ENCODE peak calls at places on chromosomes 3 and 15, in nine cellular contexts. One of them, this sample, is unnamed.

GRCh38 chr3:55322649-55323048 is 164.5 kb downstream of the WNT5A start:
- DNase-seq in fibroblast of pulmonary artery: no peak
- DNase-seq in fibroblast of lung: peak
- DNase-seq in cardiac muscle cell: no peak
- DNase-seq in omental fat pad: no peak
- DNase-seq in body of pancreas: no peak
- DNase-seq in fibroblast of the aortic adventitia: peak
- DNase-seq in B cell: no peak
- DNase-seq in nephron progenitor cell: peak
- DNase-seq in this sample: no peak

GRCh38 chr3:98530676-98531075 is 1.1 kb upstream of the GPR15 start:
- DNase-seq in B cell: no peak
- DNase-seq in fibroblast of the aortic adventitia: no peak
- DNase-seq in cardiac muscle cell: no peak
- DNase-seq in nephron progenitor cell: no peak
- DNase-seq in omental fat pad: no peak
- DNase-seq in body of pancreas: no peak
- DNase-seq in fibroblast of lung: no peak
- DNase-seq in fibroblast of pulmonary artery: no peak
- DNase-seq in this sample: no peak

GRCh38 chr3:54547051-54547450 is 380.8 kb downstream of the LRTM1 start:
- DNase-seq in body of pancreas: no peak
- DNase-seq in nephron progenitor cell: no peak
- DNase-seq in fibroblast of pulmonary artery: no peak
- DNase-seq in omental fat pad: no peak
- DNase-seq in cardiac muscle cell: no peak
- DNase-seq in B cell: no peak
- DNase-seq in fibroblast of lung: no peak
- DNase-seq in fibroblast of the aortic adventitia: no peak
- DNase-seq in this sample: no peak

GRCh38 chr15:100918690-100919480 is at the start of gene LRRK1:
- DNase-seq in fibroblast of pulmonary artery: peak
- DNase-seq in omental fat pad: no peak
- DNase-seq in body of pancreas: peak
- DNase-seq in cardiac muscle cell: peak
- DNase-seq in fibroblast of the aortic adventitia: peak
- DNase-seq in B cell: peak
- DNase-seq in nephron progenitor cell: peak
- DNase-seq in fibroblast of lung: peak
- DNase-seq in this sample: no peak

GRCh38 chr3:140424726-140425125 is 253.1 kb upstream of the TRIM42 start:
- DNase-seq in nephron progenitor cell: no peak
- DNase-seq in cardiac muscle cell: no peak
- DNase-seq in body of pancreas: no peak
- DNase-seq in fibroblast of the aortic adventitia: no peak
- DNase-seq in omental fat pad: no peak
- DNase-seq in B cell: no peak
- DNase-seq in fibroblast of lung: peak
- DNase-seq in fibroblast of pulmonary artery: no peak
- DNase-seq in this sample: no peak

GRCh38 chr3:184160456-184160855 is 5.3 kb downstream of the DVL3 start:
- DNase-seq in fibroblast of lung: peak
- DNase-seq in omental fat pad: no peak
- DNase-seq in cardiac muscle cell: no peak
- DNase-seq in B cell: no peak
- DNase-seq in fibroblast of the aortic adventitia: peak
- DNase-seq in body of pancreas: no peak
- DNase-seq in fibroblast of pulmonary artery: peak
- DNase-seq in nephron progenitor cell: no peak
- DNase-seq in this sample: no peak

GRCh38 chr3:47000922-47001730 is 21.7 kb downstream of the NBEAL2 start:
- DNase-seq in fibroblast of the aortic adventitia: no peak
- DNase-seq in body of pancreas: no peak
- DNase-seq in nephron progenitor cell: no peak
- DNase-seq in fibroblast of pulmonary artery: no peak
- DNase-seq in omental fat pad: no peak
- DNase-seq in cardiac muscle cell: no peak
- DNase-seq in fibroblast of lung: no peak
- DNase-seq in B cell: no peak
- DNase-seq in this sample: no peak

GRCh38 chr3:47441796-47442551 is 33.8 kb downstream of the SCAP start:
- DNase-seq in fibroblast of lung: no peak
- DNase-seq in nephron progenitor cell: no peak
- DNase-seq in B cell: no peak
- DNase-seq in fibroblast of the aortic adventitia: no peak
- DNase-seq in fibroblast of pulmonary artery: no peak
- DNase-seq in omental fat pad: no peak
- DNase-seq in cardiac muscle cell: no peak
- DNase-seq in body of pancreas: no peak
- DNase-seq in this sample: no peak

GRCh38 chr3:188370081-188370830 is 216.3 kb downstream of the LPP start:
- DNase-seq in nephron progenitor cell: no peak
- DNase-seq in B cell: no peak
- DNase-seq in body of pancreas: no peak
- DNase-seq in cardiac muscle cell: no peak
- DNase-seq in fibroblast of pulmonary artery: peak
- DNase-seq in fibroblast of the aortic adventitia: no peak
- DNase-seq in omental fat pad: no peak
- DNase-seq in fibroblast of lung: no peak
- DNase-seq in this sample: no peak
- TF ChIP-seq CTCF in nephron progenitor cell: no peak
- TF ChIP-seq CTCF in B cell: no peak
- TF ChIP-seq CTCF in body of pancreas: no peak
- TF ChIP-seq CTCF in cardiac muscle cell: no peak
- TF ChIP-seq CTCF in fibroblast of pulmonary artery: no peak
- TF ChIP-seq CTCF in fibroblast of the aortic adventitia: no peak
- TF ChIP-seq CTCF in omental fat pad: no peak
- TF ChIP-seq CTCF in fibroblast of lung: no peak
- TF ChIP-seq CTCF in this sample: no peak

GRCh38 chr3:18757476-18757875 is 332.3 kb upstream of the SATB1 start:
- DNase-seq in fibroblast of lung: no peak
- DNase-seq in fibroblast of pulmonary artery: no peak
- DNase-seq in nephron progenitor cell: no peak
- DNase-seq in B cell: no peak
- DNase-seq in fibroblast of the aortic adventitia: no peak
- DNase-seq in body of pancreas: no peak
- DNase-seq in omental fat pad: no peak
- DNase-seq in cardiac muscle cell: no peak
- DNase-seq in this sample: no peak

GRCh38 chr3:18761530-18761929 is 336.4 kb upstream of the SATB1 start:
- DNase-seq in nephron progenitor cell: no peak
- DNase-seq in omental fat pad: no peak
- DNase-seq in fibroblast of lung: no peak
- DNase-seq in fibroblast of the aortic adventitia: no peak
- DNase-seq in cardiac muscle cell: no peak
- DNase-seq in B cell: no peak
- DNase-seq in body of pancreas: no peak
- DNase-seq in fibroblast of pulmonary artery: no peak
- DNase-seq in this sample: no peak

GRCh38 chr3:18752273-18752934 is 327.3 kb upstream of the SATB1 start:
- DNase-seq in B cell: no peak
- DNase-seq in fibroblast of pulmonary artery: no peak
- DNase-seq in cardiac muscle cell: no peak
- DNase-seq in fibroblast of the aortic adventitia: no peak
- DNase-seq in fibroblast of lung: no peak
- DNase-seq in nephron progenitor cell: no peak
- DNase-seq in body of pancreas: no peak
- DNase-seq in omental fat pad: no peak
- DNase-seq in this sample: no peak

GRCh38 chr3:18758047-18758704 is 333.0 kb upstream of the SATB1 start:
- DNase-seq in nephron progenitor cell: peak
- DNase-seq in body of pancreas: peak
- DNase-seq in omental fat pad: no peak
- DNase-seq in B cell: peak
- DNase-seq in fibroblast of pulmonary artery: peak
- DNase-seq in cardiac muscle cell: peak
- DNase-seq in fibroblast of lung: peak
- DNase-seq in fibroblast of the aortic adventitia: peak
- DNase-seq in this sample: no peak
- TF ChIP-seq CTCF in nephron progenitor cell: peak
- TF ChIP-seq CTCF in body of pancreas: peak
- TF ChIP-seq CTCF in omental fat pad: no peak
- TF ChIP-seq CTCF in B cell: peak
- TF ChIP-seq CTCF in fibroblast of pulmonary artery: peak
- TF ChIP-seq CTCF in cardiac muscle cell: peak
- TF ChIP-seq CTCF in fibroblast of lung: no peak
- TF ChIP-seq CTCF in fibroblast of the aortic adventitia: peak
- TF ChIP-seq CTCF in this sample: peak

GRCh38 chr3:52990637-52991036 is 55.2 kb downstream of the SFMBT1 start:
- DNase-seq in fibroblast of lung: no peak
- DNase-seq in body of pancreas: no peak
- DNase-seq in omental fat pad: no peak
- DNase-seq in fibroblast of the aortic adventitia: no peak
- DNase-seq in nephron progenitor cell: no peak
- DNase-seq in fibroblast of pulmonary artery: no peak
- DNase-seq in B cell: no peak
- DNase-seq in cardiac muscle cell: no peak
- DNase-seq in this sample: no peak

GRCh38 chr3:52986049-52986448 is 59.8 kb downstream of the SFMBT1 start:
- DNase-seq in fibroblast of lung: peak
- DNase-seq in body of pancreas: no peak
- DNase-seq in cardiac muscle cell: no peak
- DNase-seq in fibroblast of the aortic adventitia: peak
- DNase-seq in omental fat pad: no peak
- DNase-seq in nephron progenitor cell: no peak
- DNase-seq in fibroblast of pulmonary artery: peak
- DNase-seq in B cell: no peak
- DNase-seq in this sample: no peak

GRCh38 chr3:52983828-52984227 is 62.0 kb downstream of the SFMBT1 start:
- DNase-seq in cardiac muscle cell: no peak
- DNase-seq in nephron progenitor cell: no peak
- DNase-seq in fibroblast of the aortic adventitia: no peak
- DNase-seq in omental fat pad: no peak
- DNase-seq in fibroblast of lung: no peak
- DNase-seq in fibroblast of pulmonary artery: no peak
- DNase-seq in body of pancreas: no peak
- DNase-seq in B cell: no peak
- DNase-seq in this sample: no peak

GRCh38 chr3:52983336-52983807 is 62.5 kb downstream of the SFMBT1 start:
- DNase-seq in omental fat pad: no peak
- DNase-seq in body of pancreas: no peak
- DNase-seq in cardiac muscle cell: no peak
- DNase-seq in fibroblast of lung: no peak
- DNase-seq in nephron progenitor cell: no peak
- DNase-seq in fibroblast of the aortic adventitia: no peak
- DNase-seq in B cell: peak
- DNase-seq in fibroblast of pulmonary artery: no peak
- DNase-seq in this sample: no peak

GRCh38 chr3:52986938-52987337 is 58.9 kb downstream of the SFMBT1 start:
- DNase-seq in fibroblast of pulmonary artery: peak
- DNase-seq in B cell: no peak
- DNase-seq in fibroblast of lung: peak
- DNase-seq in nephron progenitor cell: no peak
- DNase-seq in cardiac muscle cell: peak
- DNase-seq in body of pancreas: no peak
- DNase-seq in omental fat pad: no peak
- DNase-seq in fibroblast of the aortic adventitia: peak
- DNase-seq in this sample: no peak
- TF ChIP-seq CTCF in fibroblast of pulmonary artery: peak
- TF ChIP-seq CTCF in B cell: no peak
- TF ChIP-seq CTCF in fibroblast of lung: peak
- TF ChIP-seq CTCF in nephron progenitor cell: no peak
- TF ChIP-seq CTCF in cardiac muscle cell: peak
- TF ChIP-seq CTCF in body of pancreas: peak
- TF ChIP-seq CTCF in omental fat pad: no peak
- TF ChIP-seq CTCF in fibroblast of the aortic adventitia: peak
- TF ChIP-seq CTCF in this sample: no peak

GRCh38 chr15:53976844-53977392 is 1.3 kb upstream of the UNC13C start:
- DNase-seq in B cell: no peak
- DNase-seq in fibroblast of pulmonary artery: no peak
- DNase-seq in fibroblast of lung: no peak
- DNase-seq in fibroblast of the aortic adventitia: no peak
- DNase-seq in cardiac muscle cell: peak
- DNase-seq in nephron progenitor cell: peak
- DNase-seq in omental fat pad: no peak
- DNase-seq in body of pancreas: no peak
- DNase-seq in this sample: no peak
- TF ChIP-seq CTCF in B cell: no peak
- TF ChIP-seq CTCF in fibroblast of pulmonary artery: no peak
- TF ChIP-seq CTCF in fibroblast of lung: peak
- TF ChIP-seq CTCF in fibroblast of the aortic adventitia: peak
- TF ChIP-seq CTCF in cardiac muscle cell: no peak
- TF ChIP-seq CTCF in nephron progenitor cell: peak
- TF ChIP-seq CTCF in omental fat pad: no peak
- TF ChIP-seq CTCF in body of pancreas: no peak
- TF ChIP-seq CTCF in this sample: no peak

DNA sequence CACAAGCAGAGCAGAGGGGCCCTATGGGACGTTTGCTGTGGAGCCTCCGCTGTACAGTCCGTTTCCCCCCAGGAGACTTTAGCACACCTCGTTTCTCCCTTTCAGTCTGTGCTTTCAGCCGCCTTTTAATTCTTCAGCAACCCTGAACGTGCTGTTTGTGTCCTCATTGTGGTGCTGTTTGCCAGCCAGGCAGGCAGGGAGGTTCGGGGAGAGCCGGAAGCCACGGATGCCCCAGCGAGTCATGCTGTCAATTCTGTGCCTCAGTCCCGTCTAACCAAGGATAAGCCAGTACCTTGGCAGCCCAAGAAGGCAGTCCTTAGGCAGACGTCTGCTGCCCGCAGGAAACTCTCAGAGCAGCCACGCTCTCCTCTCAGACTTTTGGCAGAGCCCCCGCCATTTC is 158.7 kb downstream of the UACA start:
- DNase-seq in body of pancreas: no peak
- DNase-seq in cardiac muscle cell: peak
- DNase-seq in B cell: no peak
- DNase-seq in fibroblast of the aortic adventitia: no peak
- DNase-seq in omental fat pad: no peak
- DNase-seq in fibroblast of lung: peak
- DNase-seq in nephron progenitor cell: no peak
- DNase-seq in fibroblast of pulmonary artery: peak
- DNase-seq in this sample: no peak
- TF ChIP-seq CTCF in body of pancreas: no peak
- TF ChIP-seq CTCF in cardiac muscle cell: peak
- TF ChIP-seq CTCF in B cell: no peak
- TF ChIP-seq CTCF in fibroblast of the aortic adventitia: no peak
- TF ChIP-seq CTCF in omental fat pad: no peak
- TF ChIP-seq CTCF in fibroblast of lung: peak
- TF ChIP-seq CTCF in nephron progenitor cell: no peak
- TF ChIP-seq CTCF in fibroblast of pulmonary artery: peak
- TF ChIP-seq CTCF in this sample: no peak

GRCh38 chr3:172980849-172981248 is 160.2 kb downstream of the SPATA16 start:
- DNase-seq in nephron progenitor cell: no peak
- DNase-seq in body of pancreas: no peak
- DNase-seq in fibroblast of lung: peak
- DNase-seq in cardiac muscle cell: no peak
- DNase-seq in omental fat pad: no peak
- DNase-seq in fibroblast of pulmonary artery: peak
- DNase-seq in B cell: no peak
- DNase-seq in fibroblast of the aortic adventitia: peak
- DNase-seq in this sample: no peak
- TF ChIP-seq CTCF in nephron progenitor cell: no peak
- TF ChIP-seq CTCF in body of pancreas: no peak
- TF ChIP-seq CTCF in fibroblast of lung: no peak
- TF ChIP-seq CTCF in cardiac muscle cell: peak
- TF ChIP-seq CTCF in omental fat pad: no peak
- TF ChIP-seq CTCF in fibroblast of pulmonary artery: peak
- TF ChIP-seq CTCF in B cell: no peak
- TF ChIP-seq CTCF in fibroblast of the aortic adventitia: no peak
- TF ChIP-seq CTCF in this sample: no peak